ENCODE peak calls at places on chromosomes 1 and 21, in five cellular contexts. E is PC-3, O is breast epithelium, U is cardiac muscle cell, J is fibroblast of lung. N is an unnamed sample.

GRCh38 chr1:35660581-35661473 is 19.5 kb upstream of the PSMB2 start:
- DNase-seq in U (peak; percentile 83), E (peak; percentile 25), O (no peak), J (peak; percentile 68), N (no peak)

GRCh38 chr1:43337588-43337987 is at the start of gene MPL:
- DNase-seq in U (no peak), O (no peak), E (no peak), J (no peak), N (no peak)

GRCh38 chr1:245870698-245871097 is 636.4 kb downstream of the SMYD3 start:
- DNase-seq in J (no peak), O (no peak), E (no peak), U (no peak), N (no peak)

GRCh38 chr1:84143796-84144565 is at the start of gene PRKACB:
- DNase-seq in O (no peak), J (peak; percentile 34), E (peak; percentile 63), U (peak; percentile 57), N (no peak)

GRCh38 chr1:54977938-54978337 is 2.5 kb upstream of the TMEM61 start:
- DNase-seq in E (peak; percentile 23), J (no peak), O (no peak), U (no peak), N (no peak)

GRCh38 chr1:230147253-230148193 is 80.5 kb downstream of the GALNT2 start:
- DNase-seq in O (no peak), J (no peak), E (no peak), U (no peak), N (no peak)

GRCh38 chr1:21337931-21338567 is 47.8 kb upstream of the ECE1 start:
- DNase-seq in U (peak; percentile 73), O (peak; percentile 78), J (peak; percentile 99), E (peak; percentile 53), N (no peak)

GRCh38 chr1:65527672-65528071 is 107.2 kb downstream of the LEPR start:
- DNase-seq in O (no peak), J (no peak), U (peak; percentile 27), E (no peak), N (no peak)

GRCh38 chr1:63703661-63704060 is 70.2 kb upstream of the ROR1 start:
- DNase-seq in J (no peak), O (no peak), E (no peak), U (no peak), N (no peak)

GRCh38 chr1:171286032-171286705 is 27.8 kb upstream of the FMO4 start:
- DNase-seq in E (peak; percentile 55), O (no peak), U (peak; percentile 33), J (no peak), N (no peak)

GRCh38 chr21:39097335-39097861 is 85.9 kb downstream of the PSMG1 start:
- DNase-seq in E (no peak), O (no peak), U (no peak), J (no peak), N (no peak)

GRCh38 chr1:59885160-59885832 is 41.3 kb downstream of the CYP2J2 start:
- DNase-seq in E (no peak), U (no peak), J (no peak), O (no peak), N (no peak)
- H3K4me3 ChIP-seq in E (no peak overlapping the region), U (no peak overlapping the region), J (no peak overlapping the region), O (no peak overlapping the region), N (no peak overlapping the region)

DNA sequence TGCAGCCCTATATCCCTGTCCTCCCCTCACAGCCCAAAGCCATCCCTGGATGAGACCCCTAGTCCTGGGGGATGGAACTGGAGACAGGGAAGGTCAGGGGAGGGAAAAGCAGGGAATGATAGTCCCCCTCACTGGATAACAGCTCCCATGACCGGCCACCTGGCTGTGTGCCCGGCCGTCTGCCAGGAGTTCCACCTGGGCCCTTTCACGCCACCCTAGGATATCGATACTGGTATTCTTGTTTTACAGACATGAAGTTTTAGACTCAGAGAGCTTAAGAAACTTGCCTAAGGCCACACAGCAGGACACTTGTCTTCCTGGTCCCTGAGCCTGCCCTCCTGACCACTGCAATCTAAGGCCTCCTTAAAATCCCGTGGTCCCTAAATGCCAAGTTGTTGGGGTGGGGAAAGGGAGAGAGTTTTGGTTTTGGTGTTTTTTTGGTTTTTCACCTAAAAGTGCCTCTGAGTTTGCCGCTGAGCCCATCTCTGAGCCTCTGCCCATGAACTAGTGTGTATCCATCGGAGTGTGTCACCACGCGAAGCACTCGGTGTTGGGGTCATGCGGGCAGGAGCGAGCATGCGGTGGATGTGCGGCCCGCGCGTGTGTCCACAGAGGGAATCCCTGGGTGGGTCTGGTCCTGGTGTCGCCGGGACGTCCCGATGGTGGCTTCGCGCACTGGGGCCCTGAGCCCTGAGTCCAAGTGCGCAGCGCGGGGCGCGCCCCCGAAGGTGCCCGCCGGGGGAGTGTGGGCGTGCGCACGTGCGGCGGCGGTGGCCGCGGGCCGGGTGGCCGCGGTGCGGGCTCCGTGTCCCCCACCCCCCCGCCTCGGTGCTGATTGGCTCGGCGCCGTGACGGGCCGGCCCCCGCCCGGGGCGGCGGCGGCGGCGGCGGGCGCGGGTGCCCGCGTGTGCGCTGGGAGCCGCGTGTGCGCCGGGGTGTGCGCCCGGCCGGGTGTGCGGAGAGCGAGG is at the start of gene EPHA8:
- DNase-seq in U (no peak), E (no peak), J (no peak), O (no peak), N (no peak)
- H3K4me3 ChIP-seq in U (peak within 1 kb of the TSS; percentile 20), E (no peak within 1 kb of the TSS), J (no peak within 1 kb of the TSS), O (peak within 1 kb of the TSS; percentile 55), N (no peak within 1 kb of the TSS)

GRCh38 chr1:206930210-206930798 is 8.6 kb upstream of the FCMR start:
- DNase-seq in O (no peak), E (no peak), J (no peak), U (no peak), N (no peak)
- H3K4me3 ChIP-seq in O (no peak overlapping the region), E (no peak overlapping the region), J (no peak overlapping the region), U (no peak overlapping the region), N (no peak overlapping the region)

GRCh38 chr1:3308053-3308452 is 146.4 kb upstream of the ARHGEF16 start:
- DNase-seq in O (no peak), U (no peak), E (no peak), J (no peak), N (no peak)
- H3K4me3 ChIP-seq in O (no peak overlapping the region), U (no peak overlapping the region), E (no peak overlapping the region), J (no peak overlapping the region), N (no peak overlapping the region)

DNA sequence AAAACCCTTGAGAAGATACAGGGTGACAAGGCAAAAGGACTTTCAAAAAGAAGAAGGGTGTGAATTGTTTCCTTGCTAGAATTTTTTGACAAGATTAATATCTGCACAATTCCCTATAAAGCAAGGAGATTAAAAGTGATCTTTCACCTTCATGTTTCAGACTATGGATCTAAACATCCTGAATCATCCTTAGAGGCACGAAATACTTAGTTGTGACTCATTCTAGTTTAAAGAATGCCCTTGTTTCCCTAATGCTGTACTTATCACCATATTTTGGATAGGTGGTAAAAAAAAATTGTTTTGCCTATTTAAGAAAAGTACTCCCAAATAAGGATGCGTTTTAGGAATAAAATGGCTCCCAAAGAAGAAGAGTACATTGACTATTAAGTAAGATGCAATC is 415.1 kb downstream of the LRRIQ3 start:
- DNase-seq in U (no peak), O (no peak), E (peak; percentile 58), J (no peak), N (no peak)
- H3K4me3 ChIP-seq in U (no peak overlapping the region), O (no peak overlapping the region), E (peak overlapping the region; percentile 15), J (no peak overlapping the region), N (no peak overlapping the region)